ENCODE peak calls at places on chromosomes 2 and 18, in seven cellular contexts. Z, W, J, X, D, R and F are unnamed samples. For H3K27me3, the result is how much of the 10 kb centered on the place peaks cover.

GRCh38 chr18:55893948-55894347 is 306.0 kb upstream of the TCF4 start:
- DNase-seq in Z (no peak), W (no peak), J (no peak), X (no peak), D (no peak), R (no peak), F (no peak)

GRCh38 chr2:234702731-234703225 is 205.9 kb upstream of the ARL4C start:
- DNase-seq in Z (no peak), W (no peak), J (peak), X (no peak), D (no peak), R (no peak), F (no peak)

GRCh38 chr18:37565138-37565984 is at the start of gene CELF4:
- DNase-seq in Z (peak), W (peak), J (no peak), X (no peak), D (no peak), R (no peak), F (no peak)

GRCh38 chr2:70116936-70117554 is 29.8 kb downstream of the PCBP1 start:
- DNase-seq in Z (no peak), W (no peak), J (no peak), X (no peak), D (no peak), R (no peak), F (no peak)

GRCh38 chr2:162221064-162221463 is 22.2 kb downstream of the FAP start:
- DNase-seq in Z (peak), W (peak), J (peak), X (peak), D (peak), R (peak), F (no peak)

GRCh38 chr2:217978536-217979150 is 24.2 kb downstream of the TNS1 start:
- DNase-seq in Z (peak), W (peak), J (no peak), X (no peak), D (no peak), R (peak), F (no peak)

GRCh38 chr18:2139676-2140075 is 431.6 kb downstream of the METTL4 start:
- DNase-seq in Z (no peak), W (no peak), J (no peak), X (no peak), D (no peak), R (no peak), F (no peak)

GRCh38 chr2:113175101-113175628 is 1.4 kb downstream of the PSD4 start:
- DNase-seq in Z (no peak), W (peak), J (no peak), X (no peak), D (no peak), R (peak), F (peak)

GRCh38 chr18:3329471-3329870 is 67.5 kb downstream of the MYL12B start:
- DNase-seq in Z (no peak), W (no peak), J (no peak), X (no peak), D (no peak), R (no peak), F (no peak)

GRCh38 chr2:236080412-236080811 is 87.8 kb downstream of the GBX2 start:
- DNase-seq in Z (no peak), W (no peak), J (no peak), X (no peak), D (no peak), R (no peak), F (no peak)

GRCh38 chr18:23872701-23873550 is 141.6 kb upstream of the TTC39C start:
- DNase-seq in Z (peak), W (no peak), J (no peak), X (no peak), D (no peak), R (peak), F (no peak)

GRCh38 chr2:226427538-226428307 is 371.9 kb downstream of the IRS1 start:
- DNase-seq in Z (no peak), W (no peak), J (peak), X (no peak), D (no peak), R (no peak), F (no peak)

DNA sequence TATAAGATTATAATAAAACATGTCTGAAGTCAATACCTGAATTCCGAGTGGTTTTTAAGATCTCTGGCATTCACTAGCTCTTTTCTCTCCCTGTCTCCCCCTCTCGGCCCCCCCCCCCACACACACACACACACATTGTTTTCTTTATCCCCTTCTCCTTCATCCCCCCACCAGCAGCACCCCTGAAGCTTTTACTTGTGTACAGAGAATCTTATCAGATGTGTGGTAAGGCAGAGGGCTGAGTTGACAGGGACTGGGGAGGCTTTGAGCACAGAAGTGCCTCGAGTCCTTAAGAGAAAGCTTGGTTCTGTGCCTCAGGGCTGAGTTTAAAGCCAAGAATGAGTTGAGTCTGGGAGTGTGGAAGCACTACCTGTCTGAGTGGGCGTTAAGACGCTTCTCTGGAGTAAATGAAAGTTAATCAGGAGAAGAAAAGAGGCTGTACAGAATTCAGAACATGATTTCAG is 2.6 kb downstream of the ID2 start:
- DNase-seq in Z (no peak), W (no peak), J (peak), X (no peak), D (no peak), R (peak), F (no peak)
- TF ChIP-seq POLR2A in Z (no peak), W (no peak), J (no peak), X (no peak), D (no peak), R (no peak), F (no peak)

GRCh38 chr2:4775668-4776067 is 916.5 kb upstream of the SOX11 start:
- DNase-seq in Z (no peak), W (no peak), J (no peak), X (no peak), D (no peak), R (no peak), F (no peak)
- H3K27me3 ChIP-seq in Z (under half), W (under half), J (under half), X (under half), D (under half), R (under half), F (under half)

GRCh38 chr18:26205318-26205717 is 20.9 kb upstream of the TAF4B start:
- DNase-seq in Z (no peak), W (no peak), J (no peak), X (no peak), D (no peak), R (no peak), F (no peak)

GRCh38 chr18:26210147-26210546 is 16.1 kb upstream of the TAF4B start:
- DNase-seq in Z (no peak), W (no peak), J (no peak), X (no peak), D (no peak), R (no peak), F (no peak)

GRCh38 chr18:26206488-26206887 is 19.8 kb upstream of the TAF4B start:
- DNase-seq in Z (no peak), W (no peak), J (no peak), X (no peak), D (no peak), R (no peak), F (no peak)

GRCh38 chr18:26208901-26209445 is 17.3 kb upstream of the TAF4B start:
- DNase-seq in Z (no peak), W (no peak), J (no peak), X (no peak), D (peak), R (no peak), F (no peak)

DNA sequence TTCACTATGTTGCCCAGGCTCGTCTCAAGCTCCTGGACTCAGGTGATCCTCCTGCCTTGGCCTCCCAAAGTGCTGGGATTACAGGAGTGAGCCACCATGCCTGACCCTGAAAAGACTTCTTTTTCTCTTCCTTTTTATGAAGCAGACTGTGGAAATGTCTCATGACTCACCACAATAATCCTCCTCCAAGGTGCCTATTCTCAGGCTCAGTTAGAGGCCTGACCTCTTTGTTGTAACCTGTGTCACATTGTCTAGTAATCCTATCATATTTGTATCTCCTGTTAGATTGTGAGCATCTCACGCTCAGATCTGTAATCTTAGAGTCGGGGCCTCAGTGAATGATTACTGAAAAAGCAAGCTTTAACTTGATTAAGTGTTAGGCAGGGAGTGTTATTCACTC is 18.3 kb upstream of the TAF4B start:
- DNase-seq in Z (no peak), W (no peak), J (no peak), X (no peak), D (no peak), R (no peak), F (no peak)
- TF ChIP-seq POLR2A in Z (no peak), W (no peak), J (no peak), X (no peak), D (no peak), R (no peak), F (no peak)

GRCh38 chr2:126936219-126936618 is 37.5 kb downstream of the TEX51 start:
- DNase-seq in Z (no peak), W (no peak), J (no peak), X (no peak), D (no peak), R (no peak), F (no peak)
- H3K27me3 ChIP-seq in Z (under half), W (under half), J (under half), X (under half), D (under half), R (under half), F (under half)

GRCh38 chr2:191008286-191008685 is 5.7 kb downstream of the STAT1 start:
- DNase-seq in Z (no peak), W (no peak), J (no peak), X (no peak), D (no peak), R (no peak), F (no peak)

GRCh38 chr2:191006997-191007604 is 6.9 kb downstream of the STAT1 start:
- DNase-seq in Z (no peak), W (no peak), J (no peak), X (no peak), D (no peak), R (no peak), F (no peak)

GRCh38 chr2:191010887-191011885 is 2.8 kb downstream of the STAT1 start:
- DNase-seq in Z (no peak), W (no peak), J (no peak), X (no peak), D (no peak), R (no peak), F (no peak)

GRCh38 chr2:191012346-191012745 is 1.6 kb downstream of the STAT1 start:
- DNase-seq in Z (no peak), W (no peak), J (no peak), X (no peak), D (no peak), R (no peak), F (no peak)

DNA sequence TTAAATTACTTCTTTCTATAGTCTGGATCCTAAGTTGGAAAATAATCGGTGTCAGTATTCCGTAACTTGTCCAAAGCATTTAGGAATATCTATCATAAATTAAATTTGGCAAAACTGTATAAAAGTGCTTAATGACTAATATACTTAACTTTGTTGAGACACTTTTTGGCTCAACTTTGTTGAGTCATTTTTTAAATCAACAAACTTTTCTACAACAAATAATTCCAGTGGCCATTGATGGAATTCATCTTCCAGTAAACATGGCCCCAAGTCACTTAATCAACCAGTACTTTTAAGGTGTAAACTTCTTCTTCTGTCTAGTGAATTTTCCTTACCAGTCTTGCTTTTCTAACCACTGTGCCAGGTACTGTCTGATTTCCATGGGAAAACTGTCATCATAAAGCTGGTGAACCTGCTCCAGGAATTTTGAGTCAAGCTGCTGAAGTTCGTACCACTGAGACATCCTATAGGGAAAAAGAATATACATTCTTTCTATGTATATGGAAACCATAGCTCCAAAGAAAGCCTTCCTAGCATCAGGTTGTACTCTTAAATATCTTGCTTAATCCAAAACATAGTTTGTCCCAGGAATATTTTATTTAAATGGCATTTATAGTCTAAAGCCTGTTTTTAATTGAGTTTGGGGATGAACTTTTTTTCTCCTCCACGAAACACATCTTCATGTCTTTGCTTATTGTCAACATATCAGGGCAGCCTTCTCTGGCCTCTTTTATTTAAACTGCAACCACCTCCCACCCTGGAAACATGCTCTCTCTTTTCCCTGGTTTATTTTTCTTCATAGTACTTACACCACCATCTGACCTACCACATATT is 4.2 kb downstream of the STAT1 start:
- DNase-seq in Z (no peak), W (no peak), J (no peak), X (no peak), D (no peak), R (no peak), F (no peak)
- TF ChIP-seq POLR2A in Z (no peak), W (no peak), J (no peak), X (no peak), D (no peak), R (no peak), F (no peak)